ENCODE peak calls at places on chromosomes 4 and X, in five cellular contexts. One of them, this sample, is unnamed.

GRCh38 chr4:28973591-28974350 is 1746.4 kb upstream of the PCDH7 start:
- DNase-seq in ovary: no peak
- DNase-seq in breast epithelium: no peak
- DNase-seq in fibroblast of lung: peak; percentile 25
- DNase-seq in heart left ventricle: no peak
- DNase-seq in this sample: no peak

GRCh38 chrX:15816886-15817285 is 26.6 kb downstream of the ZRSR2 start:
- DNase-seq in ovary: no peak
- DNase-seq in breast epithelium: no peak
- DNase-seq in fibroblast of lung: peak; percentile 48
- DNase-seq in heart left ventricle: no peak
- DNase-seq in this sample: no peak

GRCh38 chr4:56655209-56655626 is 25.9 kb downstream of the HOPX start:
- DNase-seq in ovary: peak; percentile 42
- DNase-seq in breast epithelium: no peak
- DNase-seq in fibroblast of lung: peak; percentile 40
- DNase-seq in heart left ventricle: no peak
- DNase-seq in this sample: peak; percentile 30

GRCh38 chrX:10032147-10032546 is 65.0 kb downstream of the CLDN34 start:
- DNase-seq in ovary: no peak
- DNase-seq in breast epithelium: no peak
- DNase-seq in fibroblast of lung: no peak
- DNase-seq in heart left ventricle: no peak
- DNase-seq in this sample: no peak

GRCh38 chr4:87241341-87241740 is 20.9 kb upstream of the KLHL8 start:
- DNase-seq in ovary: no peak
- DNase-seq in breast epithelium: no peak
- DNase-seq in fibroblast of lung: no peak
- DNase-seq in heart left ventricle: no peak
- DNase-seq in this sample: no peak

GRCh38 chr4:848803-849477 is 23.0 kb upstream of the CPLX1 start:
- DNase-seq in ovary: no peak
- DNase-seq in breast epithelium: no peak
- DNase-seq in fibroblast of lung: no peak
- DNase-seq in heart left ventricle: no peak
- DNase-seq in this sample: no peak

GRCh38 chr4:56699537-56699936 is 18.4 kb upstream of the HOPX start:
- DNase-seq in ovary: no peak
- DNase-seq in breast epithelium: no peak
- DNase-seq in fibroblast of lung: no peak
- DNase-seq in heart left ventricle: no peak
- DNase-seq in this sample: no peak

GRCh38 chrX:133413218-133413925 is 1.9 kb downstream of the GPC4 start:
- DNase-seq in ovary: peak; percentile 55
- DNase-seq in breast epithelium: no peak
- DNase-seq in fibroblast of lung: no peak
- DNase-seq in heart left ventricle: peak; percentile 15
- DNase-seq in this sample: no peak

GRCh38 chrX:119391279-119391678 is 7.9 kb upstream of the SLC25A43 start:
- DNase-seq in ovary: no peak
- DNase-seq in breast epithelium: no peak
- DNase-seq in fibroblast of lung: peak; percentile 37
- DNase-seq in heart left ventricle: no peak
- DNase-seq in this sample: no peak

GRCh38 chr4:41176357-41176756 is 38.0 kb downstream of the APBB2 start:
- DNase-seq in ovary: no peak
- DNase-seq in breast epithelium: no peak
- DNase-seq in fibroblast of lung: peak; percentile 84
- DNase-seq in heart left ventricle: no peak
- DNase-seq in this sample: no peak

GRCh38 chr4:49516796-49517195 is 530.7 kb downstream of the CWH43 start:
- DNase-seq in ovary: no peak
- DNase-seq in breast epithelium: no peak
- DNase-seq in fibroblast of lung: no peak
- DNase-seq in heart left ventricle: no peak
- DNase-seq in this sample: no peak

GRCh38 chrX:106894392-106894909 is 8.7 kb downstream of the RIPPLY1 start:
- DNase-seq in ovary: peak; percentile 58
- DNase-seq in breast epithelium: peak; percentile 34
- DNase-seq in fibroblast of lung: peak; percentile 70
- DNase-seq in heart left ventricle: peak; percentile 24
- DNase-seq in this sample: peak; percentile 19

GRCh38 chr4:168409089-168409801 is 71.0 kb downstream of the DDX60L start:
- DNase-seq in ovary: no peak
- DNase-seq in breast epithelium: no peak
- DNase-seq in fibroblast of lung: peak; percentile 58
- DNase-seq in heart left ventricle: peak; percentile 33
- DNase-seq in this sample: no peak

GRCh38 chr4:53522334-53522733 is 69.0 kb downstream of the LNX1 start:
- DNase-seq in ovary: no peak
- DNase-seq in breast epithelium: no peak
- DNase-seq in fibroblast of lung: no peak
- DNase-seq in heart left ventricle: no peak
- DNase-seq in this sample: no peak

GRCh38 chr4:19380600-19380999 is 871.1 kb upstream of the SLIT2 start:
- DNase-seq in ovary: no peak
- DNase-seq in breast epithelium: no peak
- DNase-seq in fibroblast of lung: peak; percentile 32
- DNase-seq in heart left ventricle: no peak
- DNase-seq in this sample: no peak

GRCh38 chr4:152399246-152399645 is 136.6 kb downstream of the FBXW7 start:
- DNase-seq in ovary: no peak
- DNase-seq in breast epithelium: no peak
- DNase-seq in fibroblast of lung: no peak
- DNase-seq in heart left ventricle: no peak
- DNase-seq in this sample: no peak

GRCh38 chr4:21765810-21766407 is 182.7 kb downstream of the KCNIP4 start:
- DNase-seq in ovary: no peak
- DNase-seq in breast epithelium: no peak
- DNase-seq in fibroblast of lung: peak; percentile 35
- DNase-seq in heart left ventricle: no peak
- DNase-seq in this sample: no peak

GRCh38 chrX:41923925-41924693 is 755 bp upstream of the CASK start:
- DNase-seq in ovary: no peak
- DNase-seq in breast epithelium: peak; percentile 21
- DNase-seq in fibroblast of lung: peak; percentile 41
- DNase-seq in heart left ventricle: peak; percentile 16
- DNase-seq in this sample: peak; percentile 36

GRCh38 chrX:13288671-13289070 is 31.2 kb downstream of the ATXN3L start:
- DNase-seq in ovary: no peak
- DNase-seq in breast epithelium: no peak
- DNase-seq in fibroblast of lung: no peak
- DNase-seq in heart left ventricle: no peak
- DNase-seq in this sample: no peak

GRCh38 chrX:57817302-57817701 is 93.0 kb downstream of the ZXDA start:
- DNase-seq in ovary: no peak
- DNase-seq in breast epithelium: no peak
- DNase-seq in fibroblast of lung: no peak
- DNase-seq in heart left ventricle: no peak
- DNase-seq in this sample: no peak

GRCh38 chr4:186931519-186931918 is 207.9 kb upstream of the FAT1 start:
- DNase-seq in ovary: no peak
- DNase-seq in breast epithelium: no peak
- DNase-seq in fibroblast of lung: peak; percentile 66
- DNase-seq in heart left ventricle: no peak
- DNase-seq in this sample: no peak

GRCh38 chr4:59971952-59972351 is 1228.2 kb upstream of the ADGRL3 start:
- DNase-seq in ovary: no peak
- DNase-seq in breast epithelium: no peak
- DNase-seq in fibroblast of lung: no peak
- DNase-seq in heart left ventricle: no peak
- DNase-seq in this sample: no peak

GRCh38 chrX:154840856-154841255 is 6.4 kb upstream of the SMIM9 start:
- DNase-seq in ovary: no peak
- DNase-seq in breast epithelium: no peak
- DNase-seq in fibroblast of lung: peak; percentile 38
- DNase-seq in heart left ventricle: no peak
- DNase-seq in this sample: no peak

GRCh38 chr4:183241322-183241640 is 78.8 kb downstream of the CLDN22 start:
- DNase-seq in ovary: no peak
- DNase-seq in breast epithelium: no peak
- DNase-seq in fibroblast of lung: peak; percentile 86
- DNase-seq in heart left ventricle: no peak
- DNase-seq in this sample: no peak

GRCh38 chr4:142817442-142817841 is 28.7 kb downstream of the INPP4B start:
- DNase-seq in ovary: no peak
- DNase-seq in breast epithelium: peak; percentile 35
- DNase-seq in fibroblast of lung: peak; percentile 98
- DNase-seq in heart left ventricle: peak; percentile 20
- DNase-seq in this sample: no peak

GRCh38 chrX:34918856-34919255 is 23.7 kb upstream of the FAM47B start:
- DNase-seq in ovary: no peak
- DNase-seq in breast epithelium: no peak
- DNase-seq in fibroblast of lung: peak; percentile 57
- DNase-seq in heart left ventricle: no peak
- DNase-seq in this sample: no peak

GRCh38 chr4:177255359-177255758 is 54.3 kb upstream of the NEIL3 start:
- DNase-seq in ovary: no peak
- DNase-seq in breast epithelium: no peak
- DNase-seq in fibroblast of lung: no peak
- DNase-seq in heart left ventricle: no peak
- DNase-seq in this sample: no peak

GRCh38 chr4:164482788-164483187 is 271.1 kb upstream of the SMIM31 start:
- DNase-seq in ovary: no peak
- DNase-seq in breast epithelium: no peak
- DNase-seq in fibroblast of lung: no peak
- DNase-seq in heart left ventricle: no peak
- DNase-seq in this sample: no peak

GRCh38 chr4:104727643-104728042 is 232.9 kb upstream of the CXXC4 start:
- DNase-seq in ovary: no peak
- DNase-seq in breast epithelium: no peak
- DNase-seq in fibroblast of lung: no peak
- DNase-seq in heart left ventricle: no peak
- DNase-seq in this sample: no peak

GRCh38 chrX:275967-276587 is 5.1 kb upstream of the PLCXD1 start:
- DNase-seq in ovary: peak; percentile 49
- DNase-seq in breast epithelium: peak; percentile 78
- DNase-seq in fibroblast of lung: peak; percentile 40
- DNase-seq in heart left ventricle: peak; percentile 82
- DNase-seq in this sample: no peak

DNA sequence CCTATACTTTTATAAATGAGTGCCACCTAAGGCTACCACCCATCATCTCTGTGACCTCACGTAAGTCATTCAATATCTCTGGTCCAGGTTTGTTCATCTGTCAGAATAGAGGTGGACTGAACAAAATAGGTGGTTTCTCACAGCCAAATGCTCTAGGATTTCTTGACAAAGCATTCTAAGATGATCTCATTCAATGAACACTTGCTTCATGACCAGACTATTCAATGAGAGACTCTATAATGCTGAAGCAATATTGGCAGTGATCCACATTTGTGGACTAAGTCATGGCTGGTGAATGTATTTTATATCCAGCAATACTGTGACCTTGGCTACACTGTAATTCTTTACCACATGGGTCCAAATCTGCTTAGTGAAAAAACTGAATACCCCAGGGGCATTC is 37.9 kb downstream of the LDB2 start:
- DNase-seq in ovary: no peak
- DNase-seq in breast epithelium: no peak
- DNase-seq in fibroblast of lung: peak; percentile 97
- DNase-seq in heart left ventricle: no peak
- DNase-seq in this sample: no peak
- H3K27ac ChIP-seq in ovary: no peak overlapping the region
- H3K27ac ChIP-seq in breast epithelium: peak overlapping the region; percentile 43
- H3K27ac ChIP-seq in fibroblast of lung: peak overlapping the region; percentile 34
- H3K27ac ChIP-seq in heart left ventricle: peak overlapping the region; percentile 65
- H3K27ac ChIP-seq in this sample: no peak overlapping the region

GRCh38 chrX:81121513-81122363 is 80.0 kb downstream of the HMGN5 start:
- DNase-seq in ovary: peak; percentile 94
- DNase-seq in breast epithelium: peak; percentile 80
- DNase-seq in fibroblast of lung: peak; percentile 94
- DNase-seq in heart left ventricle: peak; percentile 91
- DNase-seq in this sample: peak; percentile 72
- H3K27ac ChIP-seq in ovary: no peak overlapping the region
- H3K27ac ChIP-seq in breast epithelium: peak overlapping the region; percentile 13
- H3K27ac ChIP-seq in fibroblast of lung: no peak overlapping the region
- H3K27ac ChIP-seq in heart left ventricle: peak overlapping the region; percentile 49
- H3K27ac ChIP-seq in this sample: no peak overlapping the region

GRCh38 chrX:141832247-141832646 is 5.9 kb upstream of the MAGEC3 start:
- DNase-seq in ovary: no peak
- DNase-seq in breast epithelium: no peak
- DNase-seq in fibroblast of lung: no peak
- DNase-seq in heart left ventricle: no peak
- DNase-seq in this sample: no peak
- H3K27ac ChIP-seq in ovary: no peak overlapping the region
- H3K27ac ChIP-seq in breast epithelium: no peak overlapping the region
- H3K27ac ChIP-seq in fibroblast of lung: no peak overlapping the region
- H3K27ac ChIP-seq in heart left ventricle: no peak overlapping the region
- H3K27ac ChIP-seq in this sample: no peak overlapping the region

DNA sequence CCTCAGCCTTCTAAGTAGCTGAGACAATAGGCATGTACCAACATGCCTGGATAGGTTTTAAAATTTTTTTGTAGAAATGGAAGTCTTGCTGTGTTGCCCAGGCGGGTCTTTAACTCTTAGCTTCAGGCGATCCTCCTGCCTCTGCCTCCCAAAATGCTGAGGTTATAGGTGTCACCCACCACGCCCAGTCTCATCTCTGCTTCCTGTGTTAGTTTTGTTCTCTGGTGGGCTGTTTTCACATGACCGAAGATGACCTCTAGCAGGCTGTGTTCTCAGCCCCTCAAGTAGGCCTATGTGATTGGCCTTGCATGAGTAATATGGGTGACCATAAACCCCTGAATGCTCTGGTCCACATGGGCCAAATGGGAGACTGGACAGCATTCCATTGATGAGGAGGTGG is 56.8 kb upstream of the MSANTD1 start:
- DNase-seq in ovary: no peak
- DNase-seq in breast epithelium: no peak
- DNase-seq in fibroblast of lung: no peak
- DNase-seq in heart left ventricle: no peak
- DNase-seq in this sample: no peak
- H3K27ac ChIP-seq in ovary: no peak overlapping the region
- H3K27ac ChIP-seq in breast epithelium: no peak overlapping the region
- H3K27ac ChIP-seq in fibroblast of lung: no peak overlapping the region
- H3K27ac ChIP-seq in heart left ventricle: no peak overlapping the region
- H3K27ac ChIP-seq in this sample: no peak overlapping the region

GRCh38 chr4:145213245-145213644 is 32.9 kb upstream of the OTUD4 start:
- DNase-seq in ovary: no peak
- DNase-seq in breast epithelium: no peak
- DNase-seq in fibroblast of lung: no peak
- DNase-seq in heart left ventricle: no peak
- DNase-seq in this sample: no peak

GRCh38 chr4:145216532-145216931 is 36.1 kb upstream of the OTUD4 start:
- DNase-seq in ovary: no peak
- DNase-seq in breast epithelium: no peak
- DNase-seq in fibroblast of lung: peak; percentile 28
- DNase-seq in heart left ventricle: no peak
- DNase-seq in this sample: no peak

GRCh38 chr4:145218251-145218650 is 37.9 kb upstream of the OTUD4 start:
- DNase-seq in ovary: no peak
- DNase-seq in breast epithelium: no peak
- DNase-seq in fibroblast of lung: no peak
- DNase-seq in heart left ventricle: no peak
- DNase-seq in this sample: no peak

DNA sequence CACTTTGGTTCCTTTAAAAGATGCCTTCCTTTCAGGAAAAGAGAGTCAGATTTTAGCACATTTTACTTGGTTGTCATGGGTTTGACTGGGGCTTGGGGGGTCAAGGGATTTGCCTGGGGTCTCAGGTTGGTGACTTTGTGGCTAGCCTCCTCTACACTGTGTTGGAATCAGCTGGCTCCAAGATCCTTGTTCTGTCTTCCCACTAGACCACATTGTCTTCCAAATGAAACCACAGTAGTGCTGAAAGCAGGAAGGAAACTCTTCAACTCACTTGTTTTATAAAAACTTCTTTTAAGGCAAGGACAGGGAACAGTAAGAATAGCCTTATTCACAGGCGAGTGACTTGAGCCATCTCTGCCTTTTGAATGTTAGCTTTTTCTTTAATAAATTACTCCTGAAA is 37.0 kb upstream of the OTUD4 start:
- DNase-seq in ovary: no peak
- DNase-seq in breast epithelium: no peak
- DNase-seq in fibroblast of lung: no peak
- DNase-seq in heart left ventricle: no peak
- DNase-seq in this sample: no peak
- H3K27ac ChIP-seq in ovary: no peak overlapping the region
- H3K27ac ChIP-seq in breast epithelium: no peak overlapping the region
- H3K27ac ChIP-seq in fibroblast of lung: no peak overlapping the region
- H3K27ac ChIP-seq in heart left ventricle: no peak overlapping the region
- H3K27ac ChIP-seq in this sample: no peak overlapping the region

This sample was measured in caudate nucleus.